ENCODE peak calls at places on chromosomes 12 and 14, in ten cellular contexts. I, Y, S, K, A, X, T, W, F and O are unnamed samples.

GRCh38 chr12:113030875-113031525 is 25.5 kb upstream of the DTX1 start:
- DNase-seq in T (peak; percentile 89), S (peak; percentile 37), X (peak; percentile 86), A (no peak), I (no peak), W (peak; percentile 82), F (no peak), Y (no peak), K (peak; percentile 52), O (peak; percentile 57)

GRCh38 chr12:32671930-32672785 is 6.9 kb upstream of the DNM1L start:
- DNase-seq in S (no peak), F (no peak), K (peak; percentile 83), X (peak; percentile 63), Y (no peak), I (no peak), A (no peak), T (peak; percentile 59), W (peak; percentile 46), O (no peak)

GRCh38 chr14:104726600-104727451 is 2.8 kb downstream of the ADSS1 start:
- DNase-seq in T (no peak), A (no peak), Y (no peak), F (no peak), X (no peak), K (no peak), W (no peak), I (no peak), S (no peak), O (no peak)

GRCh38 chr12:76277480-76277879 is 70.7 kb downstream of the BBS10 start:
- DNase-seq in A (no peak), X (peak; percentile 57), F (no peak), K (peak; percentile 87), Y (no peak), I (no peak), T (no peak), S (no peak), W (no peak), O (peak; percentile 86)

GRCh38 chr14:80944861-80945617 is 3.5 kb upstream of the CEP128 start:
- DNase-seq in S (no peak), I (no peak), X (no peak), W (no peak), A (no peak), K (no peak), Y (no peak), T (no peak), F (no peak), O (no peak)

GRCh38 chr12:64682572-64683277 is 72.4 kb downstream of the RASSF3 start:
- DNase-seq in A (peak; percentile 50), X (no peak), I (peak; percentile 82), W (no peak), T (no peak), Y (no peak), F (no peak), K (peak; percentile 93), S (no peak), O (no peak)

GRCh38 chr12:44021471-44021971 is 185.6 kb downstream of the TMEM117 start:
- DNase-seq in T (no peak), W (no peak), I (no peak), S (no peak), X (no peak), A (no peak), F (no peak), K (no peak), Y (no peak), O (no peak)

GRCh38 chr12:2251485-2252179 is 198.8 kb downstream of the CACNA1C start:
- DNase-seq in T (no peak), K (peak; percentile 61), I (no peak), Y (no peak), F (no peak), X (no peak), S (no peak), A (no peak), W (no peak), O (no peak)

GRCh38 chr14:93892923-93893549 is 34.1 kb upstream of the FAM181A start:
- DNase-seq in Y (peak; percentile 72), A (peak; percentile 71), X (peak; percentile 69), K (peak; percentile 45), F (peak; percentile 82), I (peak; percentile 82), T (peak; percentile 82), S (peak; percentile 83), W (peak; percentile 35), O (no peak)

GRCh38 chr12:38540156-38540555 is 223.6 kb downstream of the ALG10B start:
- DNase-seq in K (no peak), T (no peak), X (peak; percentile 9), Y (no peak), W (no peak), I (no peak), A (no peak), F (no peak), S (no peak), O (no peak)

GRCh38 chr12:120110550-120111501 is 5.7 kb downstream of the RAB35 start:
- DNase-seq in S (peak; percentile 59), A (peak; percentile 71), W (no peak), I (no peak), X (no peak), K (no peak), Y (peak; percentile 65), T (peak; percentile 72), F (peak; percentile 87), O (no peak)

GRCh38 chr14:89386214-89386886 is 30.7 kb downstream of the FOXN3 start:
- DNase-seq in Y (no peak), X (no peak), F (no peak), A (no peak), W (no peak), K (peak; percentile 22), T (peak; percentile 2), I (no peak), S (no peak), O (peak; percentile 28)

GRCh38 chr12:13097526-13097925 is 5.9 kb downstream of the GSG1 start:
- DNase-seq in K (no peak), W (no peak), X (peak; percentile 21), Y (no peak), I (peak; percentile 30), T (no peak), F (no peak), A (peak; percentile 30), S (no peak), O (no peak)

GRCh38 chr12:65720136-65720535 is 104.1 kb upstream of the HMGA2 start:
- DNase-seq in Y (no peak), K (peak; percentile 42), S (no peak), T (no peak), I (no peak), W (peak; percentile 69), F (no peak), X (no peak), A (no peak), O (peak; percentile 93)

GRCh38 chr14:29955087-29955486 is 27.4 kb upstream of the PRKD1 start:
- DNase-seq in X (no peak), I (no peak), S (no peak), F (no peak), Y (no peak), T (no peak), A (no peak), W (no peak), K (peak; percentile 30), O (no peak)

GRCh38 chr12:92065018-92065499 is 80.6 kb downstream of the BTG1 start:
- DNase-seq in X (no peak), A (no peak), I (peak; percentile 31), Y (no peak), T (no peak), K (peak; percentile 61), W (no peak), S (no peak), F (no peak), O (no peak)

GRCh38 chr12:6336859-6337744 is 4.8 kb downstream of the TNFRSF1A start:
- DNase-seq in A (no peak), W (no peak), T (no peak), I (no peak), Y (no peak), F (peak; percentile 68), S (no peak), K (no peak), X (no peak), O (no peak)

GRCh38 chr12:56029166-56029519 is 8.3 kb downstream of the IKZF4 start:
- DNase-seq in K (peak; percentile 67), F (no peak), T (no peak), A (no peak), Y (no peak), S (no peak), I (no peak), X (peak; percentile 74), W (no peak), O (no peak)

GRCh38 chr14:29354446-29354845 is 573.2 kb downstream of the PRKD1 start:
- DNase-seq in T (no peak), F (no peak), S (no peak), A (no peak), K (peak; percentile 7), X (no peak), I (no peak), Y (no peak), W (no peak), O (no peak)

GRCh38 chr12:106284294-106285105 is 18.0 kb upstream of the TCP11L2 start:
- DNase-seq in F (no peak), A (no peak), W (no peak), Y (no peak), K (no peak), S (no peak), T (no peak), X (peak; percentile 41), I (no peak), O (no peak)
- H3K27ac ChIP-seq in F (peak overlapping the region; percentile 67), A (peak overlapping the region; percentile 72), W (no peak overlapping the region), Y (peak overlapping the region; percentile 53), K (no peak overlapping the region), S (no peak overlapping the region), T (no peak overlapping the region), X (no peak overlapping the region), I (no peak overlapping the region), O (no peak overlapping the region)

DNA sequence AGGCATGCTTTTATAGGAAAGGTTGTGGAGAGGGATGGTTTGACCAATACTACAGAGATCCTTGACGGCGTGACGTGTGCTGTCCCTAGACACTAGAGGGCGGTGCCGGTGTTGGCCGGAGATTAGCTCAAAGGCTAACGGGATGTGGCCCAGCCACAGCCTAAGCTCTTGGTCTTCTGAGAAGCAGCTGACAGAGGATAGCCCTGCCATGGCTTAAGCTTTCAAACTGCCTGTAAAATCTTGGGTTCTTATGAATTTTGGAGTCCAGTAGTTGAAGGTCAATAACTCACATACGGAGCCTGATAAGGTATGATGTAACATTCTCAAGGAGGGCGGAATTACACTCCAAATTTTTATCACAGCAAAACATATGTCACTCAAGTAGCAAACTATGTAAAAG is 515.7 kb upstream of the ATXN7L3B start:
- DNase-seq in Y (peak; percentile 29), S (peak; percentile 43), F (peak; percentile 65), T (peak; percentile 90), A (peak; percentile 35), X (peak; percentile 84), I (no peak), K (no peak), W (peak; percentile 68), O (peak; percentile 12)
- TF ChIP-seq CTCF in Y (no peak), S (peak; percentile 39), F (peak; percentile 21), T (peak; percentile 83), A (peak; percentile 54), X (peak; percentile 92), I (no peak), K (peak; percentile 14), W (peak; percentile 77), O (peak; percentile 80)

GRCh38 chr12:104673294-104674062 is 216.7 kb downstream of the CHST11 start:
- DNase-seq in F (no peak), W (no peak), S (no peak), Y (no peak), K (no peak), X (no peak), I (no peak), A (no peak), T (no peak), O (no peak)
- H3K27ac ChIP-seq in F (no peak overlapping the region), W (no peak overlapping the region), S (peak overlapping the region; percentile 7), Y (peak overlapping the region; percentile 88), K (no peak overlapping the region), X (peak overlapping the region; percentile 77), I (peak overlapping the region; percentile 55), A (peak overlapping the region; percentile 79), T (no peak overlapping the region), O (no peak overlapping the region)

GRCh38 chr12:97685360-97685759 is 222.8 kb downstream of the RMST start:
- DNase-seq in F (no peak), T (no peak), W (no peak), K (no peak), A (no peak), X (no peak), I (no peak), S (no peak), Y (no peak), O (no peak)
- TF ChIP-seq CTCF in F (no peak), T (no peak), W (no peak), K (no peak), A (no peak), X (no peak), I (no peak), S (no peak), Y (no peak), O (no peak)